ENCODE peak calls at places on chromosomes 11 and 22, in seven cellular contexts. One of them, this sample, is unnamed.

GRCh38 chr22:41308054-41308453 is 6.7 kb downstream of the ZC3H7B start:
- DNase-seq in upper lobe of right lung: no peak
- DNase-seq in activated T-cell treated with anti-CD3 and anti-CD28 coated beads for 48 hours: no peak
- DNase-seq in cardiac muscle cell: peak
- DNase-seq in osteoblast: peak
- DNase-seq in CD8-positive, alpha-beta T cell: no peak
- DNase-seq in NCI-H2171: no peak
- DNase-seq in this sample: no peak

GRCh38 chr22:16949561-16949960 is 58.5 kb downstream of the GAB4 start:
- DNase-seq in upper lobe of right lung: no peak
- DNase-seq in activated T-cell treated with anti-CD3 and anti-CD28 coated beads for 48 hours: no peak
- DNase-seq in cardiac muscle cell: no peak
- DNase-seq in osteoblast: no peak
- DNase-seq in CD8-positive, alpha-beta T cell: no peak
- DNase-seq in NCI-H2171: no peak
- DNase-seq in this sample: no peak

GRCh38 chr11:859394-860131 is 16.9 kb downstream of the TSPAN4 start:
- DNase-seq in upper lobe of right lung: no peak
- DNase-seq in activated T-cell treated with anti-CD3 and anti-CD28 coated beads for 48 hours: no peak
- DNase-seq in cardiac muscle cell: peak
- DNase-seq in osteoblast: peak
- DNase-seq in CD8-positive, alpha-beta T cell: no peak
- DNase-seq in NCI-H2171: peak
- DNase-seq in this sample: no peak

GRCh38 chr11:127470485-127470884 is 469.9 kb upstream of the KIRREL3 start:
- DNase-seq in upper lobe of right lung: no peak
- DNase-seq in activated T-cell treated with anti-CD3 and anti-CD28 coated beads for 48 hours: no peak
- DNase-seq in cardiac muscle cell: no peak
- DNase-seq in osteoblast: no peak
- DNase-seq in CD8-positive, alpha-beta T cell: no peak
- DNase-seq in NCI-H2171: no peak
- DNase-seq in this sample: no peak

GRCh38 chr11:68038226-68038717 is 553 bp upstream of the TCIRG1 start:
- DNase-seq in upper lobe of right lung: peak
- DNase-seq in activated T-cell treated with anti-CD3 and anti-CD28 coated beads for 48 hours: no peak
- DNase-seq in cardiac muscle cell: no peak
- DNase-seq in osteoblast: peak
- DNase-seq in CD8-positive, alpha-beta T cell: no peak
- DNase-seq in NCI-H2171: no peak
- DNase-seq in this sample: no peak

GRCh38 chr11:66248903-66249302 is 19.5 kb upstream of the RAB1B start:
- DNase-seq in upper lobe of right lung: no peak
- DNase-seq in activated T-cell treated with anti-CD3 and anti-CD28 coated beads for 48 hours: no peak
- DNase-seq in cardiac muscle cell: no peak
- DNase-seq in osteoblast: no peak
- DNase-seq in CD8-positive, alpha-beta T cell: no peak
- DNase-seq in NCI-H2171: no peak
- DNase-seq in this sample: no peak

GRCh38 chr11:70477607-70478006 is 79.3 kb downstream of the CTTN start:
- DNase-seq in upper lobe of right lung: no peak
- DNase-seq in activated T-cell treated with anti-CD3 and anti-CD28 coated beads for 48 hours: no peak
- DNase-seq in cardiac muscle cell: no peak
- DNase-seq in osteoblast: peak
- DNase-seq in CD8-positive, alpha-beta T cell: no peak
- DNase-seq in NCI-H2171: peak
- DNase-seq in this sample: no peak

GRCh38 chr22:29345932-29346331 is 30.4 kb upstream of the RASL10A start:
- DNase-seq in upper lobe of right lung: no peak
- DNase-seq in activated T-cell treated with anti-CD3 and anti-CD28 coated beads for 48 hours: no peak
- DNase-seq in cardiac muscle cell: no peak
- DNase-seq in osteoblast: peak
- DNase-seq in CD8-positive, alpha-beta T cell: no peak
- DNase-seq in NCI-H2171: no peak
- DNase-seq in this sample: no peak

GRCh38 chr11:46896719-46897406 is 21.5 kb downstream of the LRP4 start:
- DNase-seq in upper lobe of right lung: no peak
- DNase-seq in activated T-cell treated with anti-CD3 and anti-CD28 coated beads for 48 hours: no peak
- DNase-seq in cardiac muscle cell: peak
- DNase-seq in osteoblast: peak
- DNase-seq in CD8-positive, alpha-beta T cell: no peak
- DNase-seq in NCI-H2171: no peak
- DNase-seq in this sample: peak

GRCh38 chr22:25351631-25352293 is 132.3 kb downstream of the CRYBB2 start:
- DNase-seq in upper lobe of right lung: peak
- DNase-seq in activated T-cell treated with anti-CD3 and anti-CD28 coated beads for 48 hours: no peak
- DNase-seq in cardiac muscle cell: no peak
- DNase-seq in osteoblast: peak
- DNase-seq in CD8-positive, alpha-beta T cell: no peak
- DNase-seq in NCI-H2171: no peak
- DNase-seq in this sample: no peak

GRCh38 chr11:88103337-88104206 is 71.7 kb downstream of the RAB38 start:
- DNase-seq in upper lobe of right lung: peak
- DNase-seq in activated T-cell treated with anti-CD3 and anti-CD28 coated beads for 48 hours: peak
- DNase-seq in cardiac muscle cell: peak
- DNase-seq in osteoblast: no peak
- DNase-seq in CD8-positive, alpha-beta T cell: no peak
- DNase-seq in NCI-H2171: no peak
- DNase-seq in this sample: peak

GRCh38 chr11:47257518-47258316 is at the start of gene NR1H3:
- DNase-seq in upper lobe of right lung: peak
- DNase-seq in activated T-cell treated with anti-CD3 and anti-CD28 coated beads for 48 hours: no peak
- DNase-seq in cardiac muscle cell: peak
- DNase-seq in osteoblast: peak
- DNase-seq in CD8-positive, alpha-beta T cell: no peak
- DNase-seq in NCI-H2171: no peak
- DNase-seq in this sample: no peak

GRCh38 chr11:60899021-60899936 is 7.1 kb downstream of the PRPF19 start:
- DNase-seq in upper lobe of right lung: no peak
- DNase-seq in activated T-cell treated with anti-CD3 and anti-CD28 coated beads for 48 hours: no peak
- DNase-seq in cardiac muscle cell: peak
- DNase-seq in osteoblast: peak
- DNase-seq in CD8-positive, alpha-beta T cell: no peak
- DNase-seq in NCI-H2171: peak
- DNase-seq in this sample: no peak

GRCh38 chr22:24175160-24175808 is 6.0 kb upstream of the SUSD2 start:
- DNase-seq in upper lobe of right lung: peak
- DNase-seq in activated T-cell treated with anti-CD3 and anti-CD28 coated beads for 48 hours: peak
- DNase-seq in cardiac muscle cell: peak
- DNase-seq in osteoblast: peak
- DNase-seq in CD8-positive, alpha-beta T cell: peak
- DNase-seq in NCI-H2171: no peak
- DNase-seq in this sample: peak

GRCh38 chr11:12280199-12280837 is 97.1 kb upstream of the PARVA start:
- DNase-seq in upper lobe of right lung: no peak
- DNase-seq in activated T-cell treated with anti-CD3 and anti-CD28 coated beads for 48 hours: no peak
- DNase-seq in cardiac muscle cell: no peak
- DNase-seq in osteoblast: no peak
- DNase-seq in CD8-positive, alpha-beta T cell: no peak
- DNase-seq in NCI-H2171: no peak
- DNase-seq in this sample: no peak

GRCh38 chr11:76752321-76753175 is 30.6 kb upstream of the TSKU start:
- DNase-seq in upper lobe of right lung: peak
- DNase-seq in activated T-cell treated with anti-CD3 and anti-CD28 coated beads for 48 hours: no peak
- DNase-seq in cardiac muscle cell: peak
- DNase-seq in osteoblast: peak
- DNase-seq in CD8-positive, alpha-beta T cell: no peak
- DNase-seq in NCI-H2171: no peak
- DNase-seq in this sample: no peak

GRCh38 chr22:39913321-39913720 is 12.4 kb downstream of the GRAP2 start:
- DNase-seq in upper lobe of right lung: no peak
- DNase-seq in activated T-cell treated with anti-CD3 and anti-CD28 coated beads for 48 hours: no peak
- DNase-seq in cardiac muscle cell: no peak
- DNase-seq in osteoblast: no peak
- DNase-seq in CD8-positive, alpha-beta T cell: no peak
- DNase-seq in NCI-H2171: no peak
- DNase-seq in this sample: no peak

GRCh38 chr11:1401656-1402221 is 12.0 kb downstream of the BRSK2 start:
- DNase-seq in upper lobe of right lung: peak
- DNase-seq in activated T-cell treated with anti-CD3 and anti-CD28 coated beads for 48 hours: peak
- DNase-seq in cardiac muscle cell: peak
- DNase-seq in osteoblast: peak
- DNase-seq in CD8-positive, alpha-beta T cell: no peak
- DNase-seq in NCI-H2171: no peak
- DNase-seq in this sample: peak

GRCh38 chr11:92964471-92964870 is 5.0 kb upstream of the MTNR1B start:
- DNase-seq in upper lobe of right lung: no peak
- DNase-seq in activated T-cell treated with anti-CD3 and anti-CD28 coated beads for 48 hours: no peak
- DNase-seq in cardiac muscle cell: no peak
- DNase-seq in osteoblast: no peak
- DNase-seq in CD8-positive, alpha-beta T cell: no peak
- DNase-seq in NCI-H2171: no peak
- DNase-seq in this sample: no peak

GRCh38 chr22:37933711-37934376 is 19.6 kb downstream of the C22orf23 start:
- DNase-seq in upper lobe of right lung: peak
- DNase-seq in activated T-cell treated with anti-CD3 and anti-CD28 coated beads for 48 hours: peak
- DNase-seq in cardiac muscle cell: peak
- DNase-seq in osteoblast: peak
- DNase-seq in CD8-positive, alpha-beta T cell: peak
- DNase-seq in NCI-H2171: peak
- DNase-seq in this sample: peak

GRCh38 chr22:42101186-42101585 is 10.6 kb upstream of the NDUFA6 start:
- DNase-seq in upper lobe of right lung: no peak
- DNase-seq in activated T-cell treated with anti-CD3 and anti-CD28 coated beads for 48 hours: no peak
- DNase-seq in cardiac muscle cell: no peak
- DNase-seq in osteoblast: no peak
- DNase-seq in CD8-positive, alpha-beta T cell: no peak
- DNase-seq in NCI-H2171: no peak
- DNase-seq in this sample: no peak

GRCh38 chr11:19951558-19952083 is 208.7 kb downstream of the DBX1 start:
- DNase-seq in upper lobe of right lung: no peak
- DNase-seq in activated T-cell treated with anti-CD3 and anti-CD28 coated beads for 48 hours: no peak
- DNase-seq in cardiac muscle cell: peak
- DNase-seq in osteoblast: peak
- DNase-seq in CD8-positive, alpha-beta T cell: no peak
- DNase-seq in NCI-H2171: no peak
- DNase-seq in this sample: peak

This sample was measured in GM12891.